ENCODE peak calls at places on chromosomes 11 and 22, in ten cellular contexts. One of them, this sample, is unnamed.

GRCh38 chr11:124415356-124415923 is 9.2 kb downstream of the OR8B4 start:
- DNase-seq in stimulated activated CD4-positive, alpha-beta T cell treated with anti-CD3 and anti-CD28 coated beads, Interleukin-15, amount 100 ng/mL, for 24 hours: no peak
- DNase-seq in NCI-H1105: peak
- DNase-seq in stimulated activated CD8-positive, alpha-beta memory T cell treated with anti-CD3 and anti-CD28 coated beads, Interleukin-15, amount 100 ng/mL, for 24 hours: no peak
- DNase-seq in activated T-cell treated with anti-CD3 and anti-CD28 coated beads for 48 hours: no peak
- DNase-seq in sigmoid colon: no peak
- DNase-seq in midbrain: no peak
- DNase-seq in activated CD8-positive, alpha-beta memory T cell treated with anti-CD3 and anti-CD28 coated beads for 4 hours: no peak
- DNase-seq in HT-29: peak
- DNase-seq in GM13976: peak
- DNase-seq in this sample: no peak

GRCh38 chr11:116782728-116783127 is 5.1 kb downstream of the ZPR1 start:
- DNase-seq in activated T-cell treated with anti-CD3 and anti-CD28 coated beads for 48 hours: no peak
- DNase-seq in HT-29: no peak
- DNase-seq in sigmoid colon: no peak
- DNase-seq in midbrain: no peak
- DNase-seq in stimulated activated CD8-positive, alpha-beta memory T cell treated with anti-CD3 and anti-CD28 coated beads, Interleukin-15, amount 100 ng/mL, for 24 hours: no peak
- DNase-seq in NCI-H1105: no peak
- DNase-seq in GM13976: peak
- DNase-seq in activated CD8-positive, alpha-beta memory T cell treated with anti-CD3 and anti-CD28 coated beads for 4 hours: no peak
- DNase-seq in stimulated activated CD4-positive, alpha-beta T cell treated with anti-CD3 and anti-CD28 coated beads, Interleukin-15, amount 100 ng/mL, for 24 hours: peak
- DNase-seq in this sample: no peak

GRCh38 chr11:10107522-10107921 is 186.5 kb downstream of the SBF2 start:
- DNase-seq in stimulated activated CD4-positive, alpha-beta T cell treated with anti-CD3 and anti-CD28 coated beads, Interleukin-15, amount 100 ng/mL, for 24 hours: no peak
- DNase-seq in midbrain: no peak
- DNase-seq in GM13976: no peak
- DNase-seq in NCI-H1105: no peak
- DNase-seq in activated T-cell treated with anti-CD3 and anti-CD28 coated beads for 48 hours: no peak
- DNase-seq in HT-29: no peak
- DNase-seq in sigmoid colon: no peak
- DNase-seq in stimulated activated CD8-positive, alpha-beta memory T cell treated with anti-CD3 and anti-CD28 coated beads, Interleukin-15, amount 100 ng/mL, for 24 hours: no peak
- DNase-seq in activated CD8-positive, alpha-beta memory T cell treated with anti-CD3 and anti-CD28 coated beads for 4 hours: no peak
- DNase-seq in this sample: no peak

GRCh38 chr11:15006139-15006759 is 34.1 kb upstream of the CALCA start:
- DNase-seq in activated CD8-positive, alpha-beta memory T cell treated with anti-CD3 and anti-CD28 coated beads for 4 hours: no peak
- DNase-seq in sigmoid colon: no peak
- DNase-seq in activated T-cell treated with anti-CD3 and anti-CD28 coated beads for 48 hours: no peak
- DNase-seq in HT-29: peak
- DNase-seq in NCI-H1105: peak
- DNase-seq in GM13976: peak
- DNase-seq in midbrain: no peak
- DNase-seq in stimulated activated CD4-positive, alpha-beta T cell treated with anti-CD3 and anti-CD28 coated beads, Interleukin-15, amount 100 ng/mL, for 24 hours: peak
- DNase-seq in stimulated activated CD8-positive, alpha-beta memory T cell treated with anti-CD3 and anti-CD28 coated beads, Interleukin-15, amount 100 ng/mL, for 24 hours: no peak
- DNase-seq in this sample: no peak

GRCh38 chr11:116461789-116462188 is 311.0 kb downstream of the BUD13 start:
- DNase-seq in stimulated activated CD8-positive, alpha-beta memory T cell treated with anti-CD3 and anti-CD28 coated beads, Interleukin-15, amount 100 ng/mL, for 24 hours: no peak
- DNase-seq in stimulated activated CD4-positive, alpha-beta T cell treated with anti-CD3 and anti-CD28 coated beads, Interleukin-15, amount 100 ng/mL, for 24 hours: no peak
- DNase-seq in HT-29: no peak
- DNase-seq in GM13976: no peak
- DNase-seq in sigmoid colon: no peak
- DNase-seq in midbrain: no peak
- DNase-seq in activated CD8-positive, alpha-beta memory T cell treated with anti-CD3 and anti-CD28 coated beads for 4 hours: no peak
- DNase-seq in NCI-H1105: no peak
- DNase-seq in activated T-cell treated with anti-CD3 and anti-CD28 coated beads for 48 hours: no peak
- DNase-seq in this sample: no peak

GRCh38 chr11:128575174-128575955 is 12.0 kb downstream of the ETS1 start:
- DNase-seq in midbrain: no peak
- DNase-seq in stimulated activated CD8-positive, alpha-beta memory T cell treated with anti-CD3 and anti-CD28 coated beads, Interleukin-15, amount 100 ng/mL, for 24 hours: no peak
- DNase-seq in GM13976: no peak
- DNase-seq in HT-29: no peak
- DNase-seq in stimulated activated CD4-positive, alpha-beta T cell treated with anti-CD3 and anti-CD28 coated beads, Interleukin-15, amount 100 ng/mL, for 24 hours: no peak
- DNase-seq in activated T-cell treated with anti-CD3 and anti-CD28 coated beads for 48 hours: no peak
- DNase-seq in sigmoid colon: no peak
- DNase-seq in activated CD8-positive, alpha-beta memory T cell treated with anti-CD3 and anti-CD28 coated beads for 4 hours: no peak
- DNase-seq in NCI-H1105: no peak
- DNase-seq in this sample: no peak

GRCh38 chr11:21110378-21110777 is 441.0 kb downstream of the NELL1 start:
- DNase-seq in stimulated activated CD8-positive, alpha-beta memory T cell treated with anti-CD3 and anti-CD28 coated beads, Interleukin-15, amount 100 ng/mL, for 24 hours: no peak
- DNase-seq in GM13976: no peak
- DNase-seq in midbrain: no peak
- DNase-seq in sigmoid colon: no peak
- DNase-seq in activated T-cell treated with anti-CD3 and anti-CD28 coated beads for 48 hours: no peak
- DNase-seq in stimulated activated CD4-positive, alpha-beta T cell treated with anti-CD3 and anti-CD28 coated beads, Interleukin-15, amount 100 ng/mL, for 24 hours: no peak
- DNase-seq in activated CD8-positive, alpha-beta memory T cell treated with anti-CD3 and anti-CD28 coated beads for 4 hours: no peak
- DNase-seq in NCI-H1105: no peak
- DNase-seq in HT-29: no peak
- DNase-seq in this sample: no peak

GRCh38 chr11:59643390-59643789 is 25.4 kb downstream of the PATL1 start:
- DNase-seq in activated T-cell treated with anti-CD3 and anti-CD28 coated beads for 48 hours: no peak
- DNase-seq in midbrain: no peak
- DNase-seq in stimulated activated CD8-positive, alpha-beta memory T cell treated with anti-CD3 and anti-CD28 coated beads, Interleukin-15, amount 100 ng/mL, for 24 hours: no peak
- DNase-seq in GM13976: no peak
- DNase-seq in sigmoid colon: no peak
- DNase-seq in stimulated activated CD4-positive, alpha-beta T cell treated with anti-CD3 and anti-CD28 coated beads, Interleukin-15, amount 100 ng/mL, for 24 hours: no peak
- DNase-seq in HT-29: no peak
- DNase-seq in NCI-H1105: no peak
- DNase-seq in activated CD8-positive, alpha-beta memory T cell treated with anti-CD3 and anti-CD28 coated beads for 4 hours: no peak
- DNase-seq in this sample: no peak

GRCh38 chr22:25148149-25148691 is 51.4 kb upstream of the CRYBB3 start:
- DNase-seq in midbrain: no peak
- DNase-seq in activated CD8-positive, alpha-beta memory T cell treated with anti-CD3 and anti-CD28 coated beads for 4 hours: no peak
- DNase-seq in GM13976: no peak
- DNase-seq in sigmoid colon: peak
- DNase-seq in stimulated activated CD4-positive, alpha-beta T cell treated with anti-CD3 and anti-CD28 coated beads, Interleukin-15, amount 100 ng/mL, for 24 hours: no peak
- DNase-seq in NCI-H1105: no peak
- DNase-seq in activated T-cell treated with anti-CD3 and anti-CD28 coated beads for 48 hours: no peak
- DNase-seq in stimulated activated CD8-positive, alpha-beta memory T cell treated with anti-CD3 and anti-CD28 coated beads, Interleukin-15, amount 100 ng/mL, for 24 hours: no peak
- DNase-seq in HT-29: peak
- DNase-seq in this sample: no peak